ENCODE peak calls at places on chromosomes 6 and 20, in six cellular contexts. C is IMR-90, A is right cardiac atrium, V is psoas muscle, G is heart right ventricle, R is Right ventricle myocardium superior. P is an unnamed sample.

GRCh38 chr20:63135411-63135810 is 80.5 kb downstream of the YTHDF1 start:
- ATAC-seq in C (no peak), A (no peak), V (no peak), G (no peak), R (no peak), P (no peak)

GRCh38 chr6:372336-372911 is 19.1 kb upstream of the IRF4 start:
- ATAC-seq in C (no peak), A (peak), V (no peak), G (no peak), R (no peak), P (no peak)

GRCh38 chr6:324116-324728 is 31.9 kb downstream of the DUSP22 start:
- ATAC-seq in C (no peak), A (peak), V (no peak), G (peak), R (peak), P (no peak)

GRCh38 chr6:159094444-159095252 is 49.9 kb upstream of the TAGAP start:
- ATAC-seq in C (no peak), A (no peak), V (no peak), G (no peak), R (no peak), P (no peak)

GRCh38 chr6:42929928-42930360 is 664 bp downstream of the CNPY3 start:
- ATAC-seq in C (peak), A (peak), V (no peak), G (peak), R (peak), P (peak)

GRCh38 chr6:150503586-150504339 is 95.9 kb upstream of the PLEKHG1 start:
- ATAC-seq in C (no peak), A (no peak), V (no peak), G (no peak), R (no peak), P (no peak)

GRCh38 chr6:161436106-161436876 is 162.4 kb upstream of the AGPAT4 start:
- ATAC-seq in C (no peak), A (no peak), V (no peak), G (no peak), R (no peak), P (no peak)

GRCh38 chr6:149079456-149079855 is 238.1 kb upstream of the TAB2 start:
- ATAC-seq in C (no peak), A (no peak), V (no peak), G (no peak), R (peak), P (no peak)

GRCh38 chr6:153162172-153162571 is 31.1 kb upstream of the RGS17 start:
- ATAC-seq in C (peak), A (no peak), V (no peak), G (no peak), R (no peak), P (no peak)

GRCh38 chr20:7155282-7155681 is 387.8 kb downstream of the BMP2 start:
- ATAC-seq in C (no peak), A (no peak), V (no peak), G (no peak), R (peak), P (no peak)

GRCh38 chr6:110482774-110483400 is 6.5 kb upstream of the SLC22A16 start:
- ATAC-seq in C (no peak), A (no peak), V (no peak), G (no peak), R (no peak), P (no peak)

GRCh38 chr6:131552572-131552971 is 20.5 kb upstream of the ARG1 start:
- ATAC-seq in C (no peak), A (no peak), V (no peak), G (no peak), R (no peak), P (no peak)